ENCODE peak calls at places on chromosomes 13 and 19, in eight cellular contexts. One of them, this sample, is unnamed.
A peak's percentile ranks its signal among the peaks of the same experiment; 100 is the strongest.

GRCh38 chr13:29125145-29125933 is 305.2 kb downstream of the MTUS2 start:
- DNase-seq in NCI-H345: no peak
- DNase-seq in stimulated activated CD4-positive, alpha-beta T cell treated with anti-CD3 and anti-CD28 coated beads, Interleukin-4, amount 100 ng/mL, for 4 hours: no peak
- DNase-seq in posterior cingulate gyrus: no peak
- DNase-seq in NCI-H1436: no peak
- DNase-seq in H9: no peak
- DNase-seq in iris pigment epithelial cell: no peak
- DNase-seq in breast epithelium: no peak
- DNase-seq in this sample: no peak

GRCh38 chr13:31053098-31053497 is 108.6 kb downstream of the HSPH1 start:
- DNase-seq in NCI-H345: no peak
- DNase-seq in stimulated activated CD4-positive, alpha-beta T cell treated with anti-CD3 and anti-CD28 coated beads, Interleukin-4, amount 100 ng/mL, for 4 hours: no peak
- DNase-seq in posterior cingulate gyrus: no peak
- DNase-seq in NCI-H1436: no peak
- DNase-seq in H9: no peak
- DNase-seq in iris pigment epithelial cell: peak; percentile 46
- DNase-seq in breast epithelium: peak; percentile 83
- DNase-seq in this sample: peak; percentile 45

GRCh38 chr19:13984186-13984585 is 21.9 kb downstream of the RFX1 start:
- DNase-seq in NCI-H345: no peak
- DNase-seq in stimulated activated CD4-positive, alpha-beta T cell treated with anti-CD3 and anti-CD28 coated beads, Interleukin-4, amount 100 ng/mL, for 4 hours: no peak
- DNase-seq in posterior cingulate gyrus: no peak
- DNase-seq in NCI-H1436: no peak
- DNase-seq in H9: no peak
- DNase-seq in iris pigment epithelial cell: no peak
- DNase-seq in breast epithelium: no peak
- DNase-seq in this sample: no peak

GRCh38 chr19:28242317-28242927 is 970.5 kb downstream of the UQCRFS1 start:
- DNase-seq in NCI-H345: peak; percentile 71
- DNase-seq in stimulated activated CD4-positive, alpha-beta T cell treated with anti-CD3 and anti-CD28 coated beads, Interleukin-4, amount 100 ng/mL, for 4 hours: no peak
- DNase-seq in posterior cingulate gyrus: peak; percentile 38
- DNase-seq in NCI-H1436: peak; percentile 23
- DNase-seq in H9: peak; percentile 55
- DNase-seq in iris pigment epithelial cell: peak; percentile 3
- DNase-seq in breast epithelium: no peak
- DNase-seq in this sample: no peak

GRCh38 chr13:25733061-25733491 is 318.7 kb downstream of the SHISA2 start:
- DNase-seq in NCI-H345: peak; percentile 8
- DNase-seq in stimulated activated CD4-positive, alpha-beta T cell treated with anti-CD3 and anti-CD28 coated beads, Interleukin-4, amount 100 ng/mL, for 4 hours: no peak
- DNase-seq in posterior cingulate gyrus: no peak
- DNase-seq in NCI-H1436: no peak
- DNase-seq in H9: no peak
- DNase-seq in iris pigment epithelial cell: peak; percentile 41
- DNase-seq in breast epithelium: no peak
- DNase-seq in this sample: no peak

GRCh38 chr13:67515895-67516294 is 285.8 kb upstream of the PCDH9 start:
- DNase-seq in NCI-H345: no peak
- DNase-seq in stimulated activated CD4-positive, alpha-beta T cell treated with anti-CD3 and anti-CD28 coated beads, Interleukin-4, amount 100 ng/mL, for 4 hours: no peak
- DNase-seq in posterior cingulate gyrus: no peak
- DNase-seq in NCI-H1436: no peak
- DNase-seq in H9: no peak
- DNase-seq in iris pigment epithelial cell: peak; percentile 92
- DNase-seq in breast epithelium: no peak
- DNase-seq in this sample: no peak

GRCh38 chr13:79018166-79018565 is 359.2 kb upstream of the OBI1 start:
- DNase-seq in NCI-H345: no peak
- DNase-seq in stimulated activated CD4-positive, alpha-beta T cell treated with anti-CD3 and anti-CD28 coated beads, Interleukin-4, amount 100 ng/mL, for 4 hours: no peak
- DNase-seq in posterior cingulate gyrus: no peak
- DNase-seq in NCI-H1436: no peak
- DNase-seq in H9: no peak
- DNase-seq in iris pigment epithelial cell: no peak
- DNase-seq in breast epithelium: no peak
- DNase-seq in this sample: no peak

GRCh38 chr19:7417671-7418324 is 69.1 kb downstream of the ARHGEF18 start:
- DNase-seq in NCI-H345: no peak
- DNase-seq in stimulated activated CD4-positive, alpha-beta T cell treated with anti-CD3 and anti-CD28 coated beads, Interleukin-4, amount 100 ng/mL, for 4 hours: no peak
- DNase-seq in posterior cingulate gyrus: no peak
- DNase-seq in NCI-H1436: no peak
- DNase-seq in H9: no peak
- DNase-seq in iris pigment epithelial cell: peak; percentile 56
- DNase-seq in breast epithelium: no peak
- DNase-seq in this sample: no peak

GRCh38 chr19:33309826-33310225 is 7.5 kb upstream of the CEBPA start:
- DNase-seq in NCI-H345: no peak
- DNase-seq in stimulated activated CD4-positive, alpha-beta T cell treated with anti-CD3 and anti-CD28 coated beads, Interleukin-4, amount 100 ng/mL, for 4 hours: no peak
- DNase-seq in posterior cingulate gyrus: no peak
- DNase-seq in NCI-H1436: no peak
- DNase-seq in H9: no peak
- DNase-seq in iris pigment epithelial cell: no peak
- DNase-seq in breast epithelium: no peak
- DNase-seq in this sample: no peak

GRCh38 chr13:110329798-110330461 is 22.8 kb downstream of the COL4A2 start:
- DNase-seq in NCI-H345: no peak
- DNase-seq in stimulated activated CD4-positive, alpha-beta T cell treated with anti-CD3 and anti-CD28 coated beads, Interleukin-4, amount 100 ng/mL, for 4 hours: no peak
- DNase-seq in posterior cingulate gyrus: no peak
- DNase-seq in NCI-H1436: no peak
- DNase-seq in H9: no peak
- DNase-seq in iris pigment epithelial cell: peak; percentile 77
- DNase-seq in breast epithelium: no peak
- DNase-seq in this sample: no peak

GRCh38 chr13:23007430-23007829 is 173.3 kb upstream of the SGCG start:
- DNase-seq in NCI-H345: no peak
- DNase-seq in stimulated activated CD4-positive, alpha-beta T cell treated with anti-CD3 and anti-CD28 coated beads, Interleukin-4, amount 100 ng/mL, for 4 hours: no peak
- DNase-seq in posterior cingulate gyrus: no peak
- DNase-seq in NCI-H1436: no peak
- DNase-seq in H9: no peak
- DNase-seq in iris pigment epithelial cell: no peak
- DNase-seq in breast epithelium: no peak
- DNase-seq in this sample: no peak

GRCh38 chr13:112905619-112905989 is 63.4 kb upstream of the MCF2L start:
- DNase-seq in NCI-H345: no peak
- DNase-seq in stimulated activated CD4-positive, alpha-beta T cell treated with anti-CD3 and anti-CD28 coated beads, Interleukin-4, amount 100 ng/mL, for 4 hours: no peak
- DNase-seq in posterior cingulate gyrus: no peak
- DNase-seq in NCI-H1436: no peak
- DNase-seq in H9: no peak
- DNase-seq in iris pigment epithelial cell: no peak
- DNase-seq in breast epithelium: no peak
- DNase-seq in this sample: no peak

GRCh38 chr13:41505209-41505835 is 48.0 kb downstream of the RGCC start:
- DNase-seq in NCI-H345: no peak
- DNase-seq in stimulated activated CD4-positive, alpha-beta T cell treated with anti-CD3 and anti-CD28 coated beads, Interleukin-4, amount 100 ng/mL, for 4 hours: no peak
- DNase-seq in posterior cingulate gyrus: no peak
- DNase-seq in NCI-H1436: no peak
- DNase-seq in H9: no peak
- DNase-seq in iris pigment epithelial cell: peak; percentile 95
- DNase-seq in breast epithelium: no peak
- DNase-seq in this sample: no peak

GRCh38 chr13:21014666-21015170 is 46.7 kb downstream of the LATS2 start:
- DNase-seq in NCI-H345: no peak
- DNase-seq in stimulated activated CD4-positive, alpha-beta T cell treated with anti-CD3 and anti-CD28 coated beads, Interleukin-4, amount 100 ng/mL, for 4 hours: no peak
- DNase-seq in posterior cingulate gyrus: no peak
- DNase-seq in NCI-H1436: no peak
- DNase-seq in H9: no peak
- DNase-seq in iris pigment epithelial cell: peak; percentile 87
- DNase-seq in breast epithelium: no peak
- DNase-seq in this sample: no peak

GRCh38 chr19:15538774-15539173 is 30.4 kb downstream of the CYP4F22 start:
- DNase-seq in NCI-H345: no peak
- DNase-seq in stimulated activated CD4-positive, alpha-beta T cell treated with anti-CD3 and anti-CD28 coated beads, Interleukin-4, amount 100 ng/mL, for 4 hours: no peak
- DNase-seq in posterior cingulate gyrus: no peak
- DNase-seq in NCI-H1436: no peak
- DNase-seq in H9: no peak
- DNase-seq in iris pigment epithelial cell: peak; percentile 28
- DNase-seq in breast epithelium: no peak
- DNase-seq in this sample: no peak

GRCh38 chr13:52651880-52652169 is 811 bp upstream of the SUGT1 start:
- DNase-seq in NCI-H345: no peak
- DNase-seq in stimulated activated CD4-positive, alpha-beta T cell treated with anti-CD3 and anti-CD28 coated beads, Interleukin-4, amount 100 ng/mL, for 4 hours: no peak
- DNase-seq in posterior cingulate gyrus: no peak
- DNase-seq in NCI-H1436: no peak
- DNase-seq in H9: no peak
- DNase-seq in iris pigment epithelial cell: no peak
- DNase-seq in breast epithelium: no peak
- DNase-seq in this sample: no peak

GRCh38 chr19:36213793-36214387 is 575 bp downstream of the ZNF565 start:
- DNase-seq in NCI-H345: peak; percentile 54
- DNase-seq in stimulated activated CD4-positive, alpha-beta T cell treated with anti-CD3 and anti-CD28 coated beads, Interleukin-4, amount 100 ng/mL, for 4 hours: peak; percentile 2
- DNase-seq in posterior cingulate gyrus: peak; percentile 17
- DNase-seq in NCI-H1436: no peak
- DNase-seq in H9: no peak
- DNase-seq in iris pigment epithelial cell: peak; percentile 32
- DNase-seq in breast epithelium: no peak
- DNase-seq in this sample: peak; percentile 12

GRCh38 chr13:94658926-94659649 is 53.3 kb downstream of the SOX21 start:
- DNase-seq in NCI-H345: no peak
- DNase-seq in stimulated activated CD4-positive, alpha-beta T cell treated with anti-CD3 and anti-CD28 coated beads, Interleukin-4, amount 100 ng/mL, for 4 hours: no peak
- DNase-seq in posterior cingulate gyrus: no peak
- DNase-seq in NCI-H1436: no peak
- DNase-seq in H9: no peak
- DNase-seq in iris pigment epithelial cell: peak; percentile 11
- DNase-seq in breast epithelium: no peak
- DNase-seq in this sample: no peak

GRCh38 chr19:13095934-13096890 is 6.4 kb downstream of the LYL1 start:
- DNase-seq in NCI-H345: no peak
- DNase-seq in stimulated activated CD4-positive, alpha-beta T cell treated with anti-CD3 and anti-CD28 coated beads, Interleukin-4, amount 100 ng/mL, for 4 hours: no peak
- DNase-seq in posterior cingulate gyrus: no peak
- DNase-seq in NCI-H1436: no peak
- DNase-seq in H9: peak; percentile 89
- DNase-seq in iris pigment epithelial cell: no peak
- DNase-seq in breast epithelium: no peak
- DNase-seq in this sample: peak; percentile 63

GRCh38 chr13:91148098-91148497 is 199.4 kb upstream of the MIR17HG start:
- DNase-seq in NCI-H345: no peak
- DNase-seq in stimulated activated CD4-positive, alpha-beta T cell treated with anti-CD3 and anti-CD28 coated beads, Interleukin-4, amount 100 ng/mL, for 4 hours: no peak
- DNase-seq in posterior cingulate gyrus: no peak
- DNase-seq in NCI-H1436: no peak
- DNase-seq in H9: no peak
- DNase-seq in iris pigment epithelial cell: no peak
- DNase-seq in breast epithelium: no peak
- DNase-seq in this sample: no peak

GRCh38 chr19:34596115-34596514 is 80.8 kb downstream of the SCGB2B2 start:
- DNase-seq in NCI-H345: no peak
- DNase-seq in stimulated activated CD4-positive, alpha-beta T cell treated with anti-CD3 and anti-CD28 coated beads, Interleukin-4, amount 100 ng/mL, for 4 hours: no peak
- DNase-seq in posterior cingulate gyrus: no peak
- DNase-seq in NCI-H1436: no peak
- DNase-seq in H9: no peak
- DNase-seq in iris pigment epithelial cell: no peak
- DNase-seq in breast epithelium: no peak
- DNase-seq in this sample: no peak

GRCh38 chr13:24923305-24923640 is 159.3 kb downstream of the RNF17 start:
- DNase-seq in NCI-H345: peak; percentile 2
- DNase-seq in stimulated activated CD4-positive, alpha-beta T cell treated with anti-CD3 and anti-CD28 coated beads, Interleukin-4, amount 100 ng/mL, for 4 hours: no peak
- DNase-seq in posterior cingulate gyrus: no peak
- DNase-seq in NCI-H1436: no peak
- DNase-seq in H9: no peak
- DNase-seq in iris pigment epithelial cell: peak; percentile 87
- DNase-seq in breast epithelium: no peak
- DNase-seq in this sample: no peak

GRCh38 chr19:9672893-9673292 is 2.0 kb downstream of the ZNF562 start:
- DNase-seq in NCI-H345: no peak
- DNase-seq in stimulated activated CD4-positive, alpha-beta T cell treated with anti-CD3 and anti-CD28 coated beads, Interleukin-4, amount 100 ng/mL, for 4 hours: no peak
- DNase-seq in posterior cingulate gyrus: no peak
- DNase-seq in NCI-H1436: no peak
- DNase-seq in H9: no peak
- DNase-seq in iris pigment epithelial cell: no peak
- DNase-seq in breast epithelium: no peak
- DNase-seq in this sample: no peak

GRCh38 chr19:17385878-17386611 is 8.0 kb downstream of the CCDC194 start:
- DNase-seq in NCI-H345: peak; percentile 29
- DNase-seq in stimulated activated CD4-positive, alpha-beta T cell treated with anti-CD3 and anti-CD28 coated beads, Interleukin-4, amount 100 ng/mL, for 4 hours: peak; percentile 64
- DNase-seq in posterior cingulate gyrus: peak; percentile 41
- DNase-seq in NCI-H1436: no peak
- DNase-seq in H9: peak; percentile 89
- DNase-seq in iris pigment epithelial cell: peak; percentile 43
- DNase-seq in breast epithelium: peak; percentile 59
- DNase-seq in this sample: no peak

GRCh38 chr19:2962018-2962670 is 15.2 kb upstream of the TLE6 start:
- DNase-seq in NCI-H345: peak; percentile 86
- DNase-seq in stimulated activated CD4-positive, alpha-beta T cell treated with anti-CD3 and anti-CD28 coated beads, Interleukin-4, amount 100 ng/mL, for 4 hours: no peak
- DNase-seq in posterior cingulate gyrus: no peak
- DNase-seq in NCI-H1436: peak; percentile 82
- DNase-seq in H9: peak; percentile 62
- DNase-seq in iris pigment epithelial cell: peak; percentile 46
- DNase-seq in breast epithelium: no peak
- DNase-seq in this sample: no peak

GRCh38 chr19:49057636-49058234 is at the start of gene CGB7:
- DNase-seq in NCI-H345: peak; percentile 5
- DNase-seq in stimulated activated CD4-positive, alpha-beta T cell treated with anti-CD3 and anti-CD28 coated beads, Interleukin-4, amount 100 ng/mL, for 4 hours: peak; percentile 34
- DNase-seq in posterior cingulate gyrus: peak; percentile 24
- DNase-seq in NCI-H1436: peak; percentile 30
- DNase-seq in H9: peak; percentile 83
- DNase-seq in iris pigment epithelial cell: peak; percentile 57
- DNase-seq in breast epithelium: no peak
- DNase-seq in this sample: peak; percentile 74

GRCh38 chr13:28337196-28338045 is 157.5 kb downstream of the FLT1 start:
- DNase-seq in NCI-H345: no peak
- DNase-seq in stimulated activated CD4-positive, alpha-beta T cell treated with anti-CD3 and anti-CD28 coated beads, Interleukin-4, amount 100 ng/mL, for 4 hours: no peak
- DNase-seq in posterior cingulate gyrus: no peak
- DNase-seq in NCI-H1436: no peak
- DNase-seq in H9: no peak
- DNase-seq in iris pigment epithelial cell: peak; percentile 76
- DNase-seq in breast epithelium: no peak
- DNase-seq in this sample: no peak

GRCh38 chr19:19463348-19464117 is 51.8 kb downstream of the TSSK6 start:
- DNase-seq in NCI-H345: no peak
- DNase-seq in stimulated activated CD4-positive, alpha-beta T cell treated with anti-CD3 and anti-CD28 coated beads, Interleukin-4, amount 100 ng/mL, for 4 hours: no peak
- DNase-seq in posterior cingulate gyrus: no peak
- DNase-seq in NCI-H1436: no peak
- DNase-seq in H9: no peak
- DNase-seq in iris pigment epithelial cell: peak; percentile 74
- DNase-seq in breast epithelium: no peak
- DNase-seq in this sample: no peak

GRCh38 chr13:36395280-36395679 is 37.0 kb upstream of the CCNA1 start:
- DNase-seq in NCI-H345: no peak
- DNase-seq in stimulated activated CD4-positive, alpha-beta T cell treated with anti-CD3 and anti-CD28 coated beads, Interleukin-4, amount 100 ng/mL, for 4 hours: no peak
- DNase-seq in posterior cingulate gyrus: no peak
- DNase-seq in NCI-H1436: no peak
- DNase-seq in H9: no peak
- DNase-seq in iris pigment epithelial cell: peak; percentile 77
- DNase-seq in breast epithelium: no peak
- DNase-seq in this sample: no peak

GRCh38 chr13:27820524-27821482 is 28.5 kb downstream of the GSX1 start:
- DNase-seq in NCI-H345: no peak
- DNase-seq in stimulated activated CD4-positive, alpha-beta T cell treated with anti-CD3 and anti-CD28 coated beads, Interleukin-4, amount 100 ng/mL, for 4 hours: no peak
- DNase-seq in posterior cingulate gyrus: no peak
- DNase-seq in NCI-H1436: no peak
- DNase-seq in H9: peak; percentile 58
- DNase-seq in iris pigment epithelial cell: no peak
- DNase-seq in breast epithelium: no peak
- DNase-seq in this sample: peak; percentile 13